ENCODE peak calls at places on chromosomes 7 and 10, in five cellular contexts. L, M, E, P and K are unnamed samples.

GRCh38 chr10:47269294-47269693 is 30.7 kb upstream of the GDF10 start:
- DNase-seq in P (no peak), M (no peak), L (no peak), E (no peak), K (no peak)

GRCh38 chr10:106395061-106395749 is 769.3 kb downstream of the SORCS1 start:
- DNase-seq in M (no peak), L (no peak), E (no peak), P (no peak), K (no peak)

GRCh38 chr7:135670179-135670578 is 7.9 kb downstream of the STMP1 start:
- DNase-seq in E (no peak), P (no peak), L (no peak), M (no peak), K (no peak)

GRCh38 chr10:110802551-110803238 is 69.0 kb upstream of the PDCD4 start:
- DNase-seq in E (peak; percentile 73), P (no peak), M (peak; percentile 77), L (no peak), K (no peak)

GRCh38 chr10:132104471-132105301 is 38.9 kb downstream of the JAKMIP3 start:
- DNase-seq in M (peak; percentile 49), E (no peak), P (no peak), L (no peak), K (no peak)

GRCh38 chr10:19876570-19876969 is 60.3 kb downstream of the PLXDC2 start:
- DNase-seq in L (no peak), E (no peak), P (no peak), M (no peak), K (no peak)

GRCh38 chr10:34792881-34793280 is 22.2 kb downstream of the PARD3 start:
- DNase-seq in L (no peak), E (no peak), P (no peak), M (no peak), K (no peak)

GRCh38 chr7:121156825-121157224 is 168.3 kb downstream of the CPED1 start:
- DNase-seq in E (no peak), M (no peak), P (no peak), L (no peak), K (no peak)

GRCh38 chr10:131888186-131888604 is 12.6 kb upstream of the PPP2R2D start:
- DNase-seq in E (no peak), P (no peak), L (no peak), M (no peak), K (no peak)

GRCh38 chr10:60604356-60604755 is 173.9 kb upstream of the CDK1 start:
- DNase-seq in E (no peak), P (no peak), M (no peak), L (no peak), K (no peak)

GRCh38 chr10:79429751-79430150 is 15.7 kb downstream of the ZCCHC24 start:
- DNase-seq in M (no peak), E (no peak), P (no peak), L (no peak), K (no peak)

GRCh38 chr10:86730227-86730626 is 26.2 kb upstream of the BMPR1A start:
- DNase-seq in E (peak; percentile 74), M (no peak), L (no peak), P (no peak), K (no peak)

GRCh38 chr7:33950047-33950714 is 44.8 kb downstream of the BMPER start:
- DNase-seq in E (no peak), M (no peak), P (no peak), L (no peak), K (no peak)

GRCh38 chr7:66255533-66256100 is 50.5 kb downstream of the TPST1 start:
- DNase-seq in P (no peak), M (no peak), E (no peak), L (no peak), K (no peak)

GRCh38 chr7:106317971-106318370 is 33.2 kb upstream of the NAMPT start:
- DNase-seq in L (no peak), E (no peak), P (no peak), M (no peak), K (no peak)

GRCh38 chr7:121961491-121961890 is 88.5 kb downstream of the PTPRZ1 start:
- DNase-seq in P (no peak), L (no peak), M (no peak), E (no peak), K (no peak)

GRCh38 chr7:93837245-93837644 is 53.3 kb downstream of the TFPI2 start:
- DNase-seq in E (no peak), L (no peak), M (no peak), P (no peak), K (no peak)

GRCh38 chr10:14670551-14671240 is 104.0 kb downstream of the FAM107B start:
- DNase-seq in P (peak; percentile 55), M (no peak), E (no peak), L (no peak), K (no peak)

GRCh38 chr10:69865450-69865849 is 63.7 kb downstream of the COL13A1 start:
- DNase-seq in E (no peak), P (no peak), M (no peak), L (no peak), K (no peak)

GRCh38 chr7:30430300-30430699 is 48.3 kb downstream of the NOD1 start:
- DNase-seq in L (no peak), M (no peak), P (no peak), E (peak; percentile 52), K (no peak)

GRCh38 chr7:47950714-47951113 is 2.4 kb upstream of the PKD1L1 start:
- DNase-seq in L (no peak), M (peak; percentile 78), E (peak; percentile 77), P (no peak), K (no peak)

GRCh38 chr7:106895246-106895864 is 30.3 kb downstream of the PIK3CG start:
- DNase-seq in P (no peak), L (no peak), E (peak; percentile 30), M (no peak), K (no peak)

GRCh38 chr7:132901241-132901640 is 180.6 kb downstream of the CHCHD3 start:
- DNase-seq in L (no peak), P (no peak), E (no peak), M (no peak), K (no peak)

GRCh38 chr7:144391014-144391413 is 12.5 kb downstream of the NOBOX start:
- DNase-seq in L (no peak), E (no peak), M (no peak), P (no peak), K (no peak)

GRCh38 chr7:102450242-102450641 is 14.4 kb downstream of the ALKBH4 start:
- DNase-seq in M (no peak), P (no peak), L (no peak), E (no peak), K (no peak)

GRCh38 chr10:90929179-90929578 is 8.3 kb upstream of the ANKRD1 start:
- DNase-seq in E (no peak), M (no peak), L (no peak), P (no peak), K (no peak)

GRCh38 chr7:21912305-21912704 is 33.4 kb downstream of the CDCA7L start:
- DNase-seq in M (no peak), L (no peak), P (no peak), E (no peak), K (no peak)

GRCh38 chr7:90564455-90564854 is 31.7 kb upstream of the CDK14 start:
- DNase-seq in L (no peak), P (no peak), M (no peak), E (no peak), K (no peak)

GRCh38 chr10:46216836-46217748 is 69.7 kb upstream of the ANTXRL start:
- DNase-seq in L (no peak), P (no peak), M (no peak), E (no peak), K (no peak)

GRCh38 chr7:43799605-43800004 is 41.1 kb downstream of the BLVRA start:
- DNase-seq in E (no peak), M (no peak), L (no peak), P (no peak), K (no peak)

DNA sequence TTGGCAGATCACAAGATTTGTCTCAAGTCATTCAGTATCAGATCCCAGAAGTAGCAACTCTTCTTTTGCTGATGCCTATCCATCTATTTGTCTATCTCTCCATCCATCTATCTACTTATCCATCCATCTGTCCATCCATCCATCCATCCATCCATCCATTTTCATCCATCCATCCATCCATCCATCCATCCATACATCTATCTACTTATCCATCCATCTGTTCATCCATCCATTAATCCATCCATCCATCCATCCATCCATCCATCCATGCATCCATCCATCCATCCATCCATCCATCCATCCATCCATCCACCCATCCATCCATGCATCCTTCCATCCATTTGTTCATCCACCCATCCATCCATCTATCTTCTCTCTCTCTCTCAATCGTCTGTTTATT is 142.7 kb downstream of the PFKFB3 start:
- DNase-seq in P (no peak), E (no peak), M (no peak), L (no peak), K (no peak)
- TF ChIP-seq CTCF in P (no peak), E (no peak), M (no peak), L (no peak), K (no peak)

GRCh38 chr7:151032936-151033863 is 5.0 kb downstream of the ABCB8 start:
- DNase-seq in M (no peak), P (no peak), L (no peak), E (no peak), K (no peak)
- TF ChIP-seq CTCF in M (no peak), P (no peak), L (no peak), E (no peak), K (peak; percentile 18)

GRCh38 chr10:5288359-5288758 is 76.4 kb upstream of the UCN3 start:
- DNase-seq in E (no peak), L (no peak), M (no peak), P (no peak), K (no peak)

GRCh38 chr10:5293691-5294550 is 70.8 kb upstream of the UCN3 start:
- DNase-seq in L (peak; percentile 65), P (peak; percentile 77), M (peak; percentile 84), E (peak; percentile 90), K (peak; percentile 87)

GRCh38 chr10:5297466-5297865 is 67.3 kb upstream of the UCN3 start:
- DNase-seq in M (no peak), P (no peak), E (no peak), L (no peak), K (no peak)

GRCh38 chr10:5292196-5292735 is 72.5 kb upstream of the UCN3 start:
- DNase-seq in E (peak; percentile 37), L (no peak), P (no peak), M (no peak), K (no peak)

DNA sequence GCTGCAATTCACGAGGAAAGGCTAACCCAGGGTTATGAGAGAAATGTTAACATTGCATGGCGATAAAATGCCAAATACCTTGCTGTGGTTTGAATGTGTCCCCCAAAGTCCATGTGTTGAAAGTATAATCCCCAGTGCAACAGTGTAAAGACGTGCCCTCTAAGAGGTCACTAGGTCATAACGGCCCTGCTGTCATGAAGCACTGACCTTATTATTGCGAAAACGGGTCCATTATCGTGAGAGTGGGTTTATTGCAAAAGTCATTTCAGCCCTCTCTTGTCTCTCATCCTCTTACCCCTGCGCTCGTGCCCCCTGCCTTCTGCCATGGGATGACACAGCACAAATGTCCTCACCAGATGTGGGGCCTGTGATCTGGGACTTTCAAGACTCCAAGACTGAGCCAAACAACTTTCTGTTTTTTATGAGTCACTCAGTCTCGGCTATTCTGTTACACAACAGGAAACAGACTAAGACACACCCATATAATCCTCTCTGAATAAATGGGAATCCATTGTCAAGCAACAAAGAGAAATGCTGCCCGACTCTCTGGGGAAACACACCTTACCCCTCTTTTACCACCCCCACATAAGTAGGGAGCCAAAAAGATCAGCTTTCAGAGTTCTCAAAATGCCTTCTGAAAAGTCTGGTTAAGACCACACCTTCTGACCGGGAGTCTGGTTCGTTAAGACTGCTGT is 73.1 kb upstream of the UCN3 start:
- DNase-seq in P (peak; percentile 94), E (peak; percentile 49), L (no peak), M (peak; percentile 76), K (no peak)
- TF ChIP-seq CTCF in P (no peak), E (no peak), L (no peak), M (no peak), K (no peak)

GRCh38 chr10:126754966-126755365 is 84.5 kb upstream of the C10orf90 start:
- DNase-seq in E (no peak), L (no peak), P (no peak), M (no peak), K (no peak)

GRCh38 chr10:126749030-126749655 is 78.7 kb upstream of the C10orf90 start:
- DNase-seq in M (peak; percentile 72), E (peak; percentile 72), P (peak; percentile 55), L (peak; percentile 92), K (peak; percentile 91)
- TF ChIP-seq CTCF in M (peak; percentile 72), E (peak; percentile 67), P (peak; percentile 81), L (peak; percentile 90), K (peak; percentile 84)